ENCODE peak calls at places on chromosomes 6 and 20, in six cellular contexts. N, F, S, K, C and A are unnamed samples.

GRCh38 chr20:50838707-50839385 is 44.0 kb downstream of the BCAS4 start:
- DNase-seq in F (no peak), N (no peak), S (no peak), C (no peak), K (no peak), A (no peak)

GRCh38 chr6:105900120-105900937 is 185.8 kb upstream of the PRDM1 start:
- DNase-seq in C (no peak), S (no peak), K (no peak), N (peak; percentile 68), F (peak; percentile 10), A (peak; percentile 37)

GRCh38 chr6:163151212-163151611 is 263.3 kb upstream of the QKI start:
- DNase-seq in N (no peak), S (no peak), C (no peak), K (no peak), F (no peak), A (no peak)

GRCh38 chr20:10350188-10350842 is 83.7 kb downstream of the MKKS start:
- DNase-seq in C (no peak), K (no peak), N (no peak), F (no peak), S (no peak), A (no peak)

GRCh38 chr6:45822269-45822812 is 193.3 kb downstream of the CLIC5 start:
- DNase-seq in F (no peak), N (no peak), C (no peak), S (peak; percentile 60), K (no peak), A (no peak)

GRCh38 chr6:6057442-6058053 is 50.8 kb upstream of the NRN1 start:
- DNase-seq in S (peak; percentile 43), N (no peak), C (no peak), F (peak; percentile 48), K (no peak), A (peak; percentile 4)

GRCh38 chr6:72963946-72964345 is 261.4 kb downstream of the KHDC1L start:
- DNase-seq in C (no peak), S (no peak), N (no peak), F (no peak), K (no peak), A (no peak)

GRCh38 chr20:59402697-59403096 is 102.3 kb downstream of the EDN3 start:
- DNase-seq in C (no peak), K (no peak), N (no peak), S (peak; percentile 4), F (no peak), A (no peak)

GRCh38 chr6:27095914-27096313 is 151.6 kb upstream of the PRSS16 start:
- DNase-seq in S (no peak), N (no peak), C (no peak), K (no peak), F (no peak), A (no peak)

GRCh38 chr6:88360203-88360797 is 194.2 kb upstream of the CNR1 start:
- DNase-seq in F (peak; percentile 80), S (no peak), K (no peak), N (no peak), C (no peak), A (no peak)

GRCh38 chr6:10852281-10852965 is 14.1 kb upstream of the MAK start:
- DNase-seq in N (peak; percentile 0), F (no peak), S (no peak), K (no peak), C (no peak), A (no peak)

GRCh38 chr6:89148016-89148750 is 2.3 kb downstream of the PM20D2 start:
- DNase-seq in C (no peak), K (no peak), S (no peak), N (no peak), F (no peak), A (no peak)

DNA sequence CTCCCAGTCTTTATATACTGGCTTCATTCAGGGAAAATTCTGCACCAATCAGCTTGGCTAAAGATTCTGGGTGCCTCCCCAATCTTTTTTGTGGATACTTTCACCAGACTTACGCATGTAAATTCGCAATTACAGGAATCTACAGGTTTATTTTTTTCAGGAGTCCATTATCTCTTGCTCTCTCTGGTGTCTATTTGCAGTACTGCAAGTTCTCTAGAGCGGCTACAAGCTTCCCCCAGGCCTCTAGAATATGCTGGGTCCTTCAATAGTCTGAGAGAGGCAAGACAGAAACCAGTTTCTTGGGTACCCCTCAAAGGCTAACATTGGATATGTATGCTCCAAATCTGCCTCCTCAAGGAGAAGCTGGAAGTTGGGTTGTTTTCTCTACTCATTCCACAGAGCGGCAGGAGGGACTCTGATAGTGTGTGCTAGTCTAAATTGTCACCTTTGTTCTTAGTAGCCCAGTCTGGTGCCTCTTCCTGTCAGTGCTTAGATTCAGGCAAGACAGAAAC is 58.5 kb downstream of the SUN5 start:
- DNase-seq in F (peak; percentile 43), N (peak; percentile 3), K (no peak), S (peak; percentile 30), C (no peak), A (peak; percentile 2)
- TF ChIP-seq CTCF in F (peak; percentile 68), N (peak; percentile 72), K (peak; percentile 17), S (peak; percentile 41), C (peak; percentile 16), A (peak; percentile 59)

GRCh38 chr6:7542878-7543394 is 1.5 kb downstream of the DSP start:
- DNase-seq in S (peak; percentile 23), K (peak; percentile 58), N (no peak), F (peak; percentile 26), C (peak; percentile 84), A (no peak)

GRCh38 chr6:7544597-7544996 is 3.1 kb downstream of the DSP start:
- DNase-seq in K (no peak), C (no peak), F (no peak), S (no peak), N (no peak), A (no peak)

GRCh38 chr6:7542065-7542877 is 800 bp downstream of the DSP start:
- DNase-seq in S (no peak), K (peak; percentile 66), N (no peak), C (peak; percentile 34), F (no peak), A (no peak)

GRCh38 chr6:7545509-7546369 is 4.3 kb downstream of the DSP start:
- DNase-seq in F (no peak), S (no peak), N (no peak), C (no peak), K (no peak), A (no peak)

GRCh38 chr6:7543761-7544424 is 2.4 kb downstream of the DSP start:
- DNase-seq in K (no peak), N (no peak), C (no peak), S (no peak), F (no peak), A (no peak)
- H3K4me3 ChIP-seq in K (no peak overlapping the region), N (no peak overlapping the region), C (peak overlapping the region; percentile 56), S (no peak overlapping the region), F (peak overlapping the region; percentile 76), A (peak overlapping the region; percentile 69)

GRCh38 chr20:62487564-62488086 is 11.8 kb upstream of the GATA5 start:
- DNase-seq in S (no peak), F (no peak), N (no peak), C (no peak), K (no peak), A (no peak)

GRCh38 chr20:62489940-62490263 is 14.1 kb upstream of the GATA5 start:
- DNase-seq in C (no peak), K (no peak), F (no peak), N (no peak), S (no peak), A (no peak)

GRCh38 chr20:62488470-62488869 is 12.7 kb upstream of the GATA5 start:
- DNase-seq in N (no peak), K (no peak), S (no peak), F (no peak), C (no peak), A (no peak)

GRCh38 chr20:62487125-62487524 is 11.3 kb upstream of the GATA5 start:
- DNase-seq in S (no peak), F (no peak), K (no peak), C (no peak), N (no peak), A (no peak)

DNA sequence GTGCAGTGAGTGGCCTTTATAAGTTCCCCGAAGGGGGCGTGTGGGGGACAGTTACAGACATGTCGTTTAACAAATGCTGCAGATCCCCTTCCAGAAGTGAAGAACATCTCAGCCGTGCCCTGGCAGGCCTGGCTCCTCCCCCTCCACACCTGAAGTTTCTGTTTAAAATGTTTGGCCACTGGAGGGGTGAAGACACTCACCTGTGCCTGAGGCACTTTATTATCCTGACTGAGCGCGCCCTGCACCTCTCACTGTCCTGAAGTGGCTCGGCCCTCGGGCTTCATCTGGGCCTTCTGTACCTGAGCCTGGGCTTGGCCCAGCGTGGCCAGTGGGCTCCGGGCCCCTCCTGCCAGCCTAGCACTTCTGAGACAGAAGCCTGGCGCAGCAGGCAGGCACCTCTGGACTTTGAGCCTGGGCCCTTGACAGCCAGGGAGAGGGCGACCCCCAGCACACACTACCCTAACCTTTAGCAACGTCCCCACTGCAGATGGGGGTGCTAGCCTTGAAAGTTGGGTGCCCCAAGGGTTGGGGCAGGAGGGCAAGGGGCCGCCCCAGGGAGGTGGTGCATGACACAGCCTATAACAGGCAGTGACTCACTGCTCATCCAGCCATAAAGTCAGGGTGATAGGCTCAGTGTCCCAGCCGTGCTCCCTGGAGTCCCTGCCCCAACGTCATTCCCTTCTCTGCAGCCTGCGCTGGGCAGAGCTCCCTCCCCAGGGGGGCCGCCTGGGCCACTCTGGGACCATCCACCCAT is 13.6 kb upstream of the GATA5 start:
- DNase-seq in K (no peak), N (no peak), S (no peak), F (no peak), C (peak; percentile 26), A (peak; percentile 39)
- H3K27me3 ChIP-seq in K (peaks cover 42% of the 10 kb centered on the region), N (peaks cover 56% of the 10 kb centered on the region), S (peaks cover 40% of the 10 kb centered on the region), F (no peaks in the 10 kb centered on the region), C (peaks cover 50% of the 10 kb centered on the region), A (peaks cover 40% of the 10 kb centered on the region)

GRCh38 chr6:92122746-92123145 is 1296.6 kb downstream of the EPHA7 start:
- DNase-seq in C (no peak), F (peak; percentile 0), K (no peak), S (no peak), N (no peak), A (no peak)
- TF ChIP-seq CTCF in C (no peak), F (no peak), K (peak; percentile 14), S (peak; percentile 0), N (peak; percentile 12), A (peak; percentile 52)

GRCh38 chr6:49550413-49551125 is at the start of gene C6orf141:
- DNase-seq in K (peak; percentile 48), C (peak; percentile 76), F (peak; percentile 37), N (no peak), S (no peak), A (no peak)

GRCh38 chr6:49553353-49553752 is 2.9 kb downstream of the C6orf141 start:
- DNase-seq in C (no peak), N (no peak), F (no peak), K (no peak), S (no peak), A (peak; percentile 56)

GRCh38 chr6:49552596-49552995 is 2.1 kb downstream of the C6orf141 start:
- DNase-seq in N (no peak), F (no peak), K (no peak), C (no peak), S (no peak), A (no peak)

GRCh38 chr6:49551126-49551865 is 828 bp downstream of the C6orf141 start:
- DNase-seq in N (no peak), K (no peak), S (no peak), C (peak; percentile 25), F (no peak), A (no peak)

GRCh38 chr6:49551866-49552129 is 1.3 kb downstream of the C6orf141 start:
- DNase-seq in K (no peak), C (no peak), N (no peak), S (no peak), F (no peak), A (no peak)
- H3K4me3 ChIP-seq in K (peak overlapping the region; percentile 54), C (peak overlapping the region; percentile 58), N (no peak overlapping the region), S (no peak overlapping the region), F (peak overlapping the region; percentile 22), A (peak overlapping the region; percentile 70)